ENCODE peak calls at places on chromosomes 5 and 9, in four cellular contexts. I is CD4-positive, alpha-beta memory T cell; X is body of pancreas; L is MM.1S. A is an unnamed sample.

GRCh38 chr9:111586378-111586777 is 13.1 kb downstream of the PTGR1 start:
- DNase-seq in I (no peak), X (no peak), L (no peak), A (no peak)

GRCh38 chr9:129569506-129570449 is 51.1 kb downstream of the C9orf50 start:
- DNase-seq in I (no peak), X (peak; percentile 66), L (no peak), A (no peak)

GRCh38 chr9:93674580-93675335 is 98.4 kb downstream of the PHF2 start:
- DNase-seq in I (no peak), X (peak; percentile 1), L (no peak), A (peak; percentile 35)

GRCh38 chr9:110246214-110246613 is 10.1 kb downstream of the TXN start:
- DNase-seq in I (no peak), X (no peak), L (no peak), A (no peak)

GRCh38 chr5:143887901-143888648 is 76.1 kb downstream of the HMHB1 start:
- DNase-seq in I (no peak), X (no peak), L (no peak), A (no peak)

GRCh38 chr5:34959323-34959722 is 30.0 kb downstream of the DNAJC21 start:
- DNase-seq in I (no peak), X (no peak), L (peak; percentile 86), A (no peak)

GRCh38 chr9:133670466-133670865 is 34.3 kb downstream of the DBH start:
- DNase-seq in I (no peak), X (no peak), L (no peak), A (no peak)

GRCh38 chr9:84974790-84975189 is 305.3 kb downstream of the NTRK2 start:
- DNase-seq in I (no peak), X (no peak), L (no peak), A (no peak)

GRCh38 chr5:68225911-68226563 is 10.5 kb downstream of the PIK3R1 start:
- DNase-seq in I (no peak), X (no peak), L (no peak), A (no peak)

GRCh38 chr5:142486581-142486980 is 161.8 kb upstream of the SPRY4 start:
- DNase-seq in I (no peak), X (no peak), L (no peak), A (no peak)

GRCh38 chr9:108710424-108710823 is 145.4 kb downstream of the ACTL7B start:
- DNase-seq in I (no peak), X (no peak), L (no peak), A (no peak)

GRCh38 chr5:72280655-72281069 is 39.4 kb downstream of the MRPS27 start:
- DNase-seq in I (no peak), X (no peak), L (no peak), A (no peak)

GRCh38 chr5:84673785-84674184 is 289.1 kb upstream of the EDIL3 start:
- DNase-seq in I (no peak), X (no peak), L (peak; percentile 14), A (no peak)

DNA sequence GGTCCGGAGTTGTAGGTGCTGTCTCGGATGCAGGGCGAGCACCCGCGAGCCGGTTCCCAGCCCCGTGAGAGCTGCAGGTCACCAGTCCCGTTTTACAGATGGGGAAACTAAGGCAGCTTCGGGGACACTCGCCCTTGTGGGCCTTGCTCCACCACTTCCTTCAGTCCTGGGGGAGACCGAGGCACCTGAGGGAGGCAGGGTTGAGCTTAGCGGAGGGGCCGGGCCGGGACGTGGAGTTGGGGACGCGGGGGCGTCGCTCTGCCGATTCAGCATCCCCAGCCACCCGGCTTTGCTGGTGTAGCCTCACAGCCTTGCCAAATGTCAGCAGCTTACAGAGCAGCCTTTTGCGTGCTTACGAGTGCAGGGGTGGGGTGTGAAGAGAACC is 530 bp downstream of the BBLN start:
- DNase-seq in I (peak; percentile 17), X (peak; percentile 26), L (peak; percentile 43), A (peak; percentile 28)
- H3K27ac ChIP-seq in I (peak overlapping the region; percentile 89), X (peak overlapping the region; percentile 57), L (peak overlapping the region; percentile 21), A (peak overlapping the region; percentile 70)

DNA sequence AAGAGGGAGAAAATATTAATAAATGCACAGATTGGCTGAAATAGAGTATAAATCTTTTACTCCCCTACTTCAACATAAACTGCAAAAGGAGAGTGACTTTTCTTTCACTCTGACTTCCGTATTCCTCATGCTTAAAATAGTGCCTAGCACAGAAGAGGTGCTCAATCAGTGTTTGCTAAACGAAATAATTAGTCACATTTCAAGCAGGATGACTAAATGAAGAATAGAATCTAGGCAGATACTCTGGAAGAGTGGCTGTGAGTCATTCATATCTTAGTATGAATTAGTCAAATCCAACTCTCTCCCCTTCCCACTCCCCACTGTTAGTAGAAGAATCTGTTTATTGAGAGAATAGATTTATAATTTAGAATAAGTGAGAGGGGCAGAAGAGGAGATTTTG is 4.8 kb downstream of the CD274 start:
- DNase-seq in I (no peak), X (no peak), L (no peak), A (no peak)
- H3K27ac ChIP-seq in I (no peak overlapping the region), X (no peak overlapping the region), L (no peak overlapping the region), A (no peak overlapping the region)

GRCh38 chr9:96021616-96022444 is 146.3 kb downstream of the ERCC6L2 start:
- DNase-seq in I (no peak), X (no peak), L (no peak), A (no peak)
- H3K27ac ChIP-seq in I (peak overlapping the region; percentile 58), X (peak overlapping the region; percentile 47), L (no peak overlapping the region), A (peak overlapping the region; percentile 74)

GRCh38 chr5:155015239-155015638 is 1.7 kb downstream of the KIF4B start:
- DNase-seq in I (no peak), X (no peak), L (no peak), A (no peak)
- H3K27ac ChIP-seq in I (no peak overlapping the region), X (no peak overlapping the region), L (no peak overlapping the region), A (no peak overlapping the region)

GRCh38 chr9:26947736-26948135 is 694 bp upstream of the PLAA start:
- DNase-seq in I (no peak), X (no peak), L (no peak), A (no peak)

GRCh38 chr9:26946753-26947727 is at the start of gene PLAA:
- DNase-seq in I (peak; percentile 88), X (peak; percentile 93), L (peak; percentile 83), A (peak; percentile 81)

GRCh38 chr9:26950521-26950920 is 3.5 kb upstream of the PLAA start:
- DNase-seq in I (no peak), X (no peak), L (no peak), A (no peak)

GRCh38 chr9:26951794-26952193 is 4.4 kb upstream of the IFT74 start:
- DNase-seq in I (no peak), X (no peak), L (no peak), A (no peak)

DNA sequence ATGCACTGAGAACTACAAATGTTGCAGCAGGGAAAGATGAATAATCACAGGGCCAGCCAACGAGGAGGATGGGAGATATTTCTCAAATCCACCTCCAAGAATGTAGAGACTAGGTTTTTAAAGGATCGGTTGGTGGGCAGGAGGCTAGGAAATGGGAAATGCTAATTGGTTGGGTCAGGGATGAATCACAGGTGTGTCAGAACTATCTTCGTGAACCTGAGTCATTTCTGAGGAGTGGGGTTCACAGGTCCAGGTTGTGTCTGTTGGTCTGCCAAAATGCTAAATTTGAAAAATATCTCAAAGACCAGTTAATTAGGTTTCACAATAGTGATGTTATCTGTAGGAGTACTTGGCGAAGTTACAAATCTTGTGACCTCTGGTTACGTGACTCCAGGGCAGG is 2.6 kb upstream of the PLAA start:
- DNase-seq in I (no peak), X (no peak), L (no peak), A (no peak)
- H3K27ac ChIP-seq in I (no peak overlapping the region), X (no peak overlapping the region), L (no peak overlapping the region), A (no peak overlapping the region)

GRCh38 chr9:137273616-137274320 is 3.8 kb upstream of the TOR4A start:
- DNase-seq in I (no peak), X (no peak), L (no peak), A (no peak)
- H3K27ac ChIP-seq in I (no peak overlapping the region), X (no peak overlapping the region), L (no peak overlapping the region), A (no peak overlapping the region)

GRCh38 chr5:44387911-44388310 is 1.3 kb downstream of the FGF10 start:
- DNase-seq in I (no peak), X (peak; percentile 16), L (no peak), A (no peak)
- H3K27ac ChIP-seq in I (no peak overlapping the region), X (peak overlapping the region; percentile 94), L (no peak overlapping the region), A (no peak overlapping the region)

GRCh38 chr9:69197687-69198086 is 23.6 kb downstream of the TJP2 start:
- DNase-seq in I (no peak), X (no peak), L (no peak), A (no peak)
- H3K27ac ChIP-seq in I (no peak overlapping the region), X (no peak overlapping the region), L (no peak overlapping the region), A (no peak overlapping the region)

DNA sequence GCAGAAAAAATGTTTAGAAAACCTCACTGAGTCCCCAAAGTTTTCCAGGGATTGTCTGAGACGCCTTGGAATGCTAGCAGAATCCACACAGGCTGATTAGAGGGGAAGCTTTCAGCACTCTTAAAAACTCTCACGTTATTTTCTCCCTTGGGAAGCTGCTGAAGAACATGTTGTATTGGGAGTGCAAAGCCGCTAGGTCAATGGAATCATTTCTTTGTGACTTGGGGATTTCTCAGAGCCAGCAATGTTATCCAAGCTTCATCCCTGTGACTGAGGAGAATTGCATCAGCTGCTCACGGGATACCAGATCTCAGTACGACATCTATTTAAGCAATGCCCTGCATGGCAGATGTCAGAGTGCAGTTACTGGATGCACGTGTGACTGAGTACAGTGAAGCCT is 426.4 kb upstream of the MPDZ start:
- DNase-seq in I (no peak), X (peak; percentile 41), L (no peak), A (no peak)
- H3K27ac ChIP-seq in I (no peak overlapping the region), X (no peak overlapping the region), L (no peak overlapping the region), A (no peak overlapping the region)

A was measured in CD8-positive, alpha-beta T cell.